ENCODE peak calls at places on chromosomes 16 and 17, in eight cellular contexts. F is stomach, A is H1, S is sigmoid colon, M is transverse colon, U is suprapubic skin, E is HCT116, W is GM12878. D is an unnamed sample.

GRCh38 chr17:28897769-28898259 is 281 bp upstream of the FLOT2 start:
- DNase-seq in A (no peak), F (no peak), S (peak; percentile 79), U (no peak), E (no peak), M (no peak), W (no peak), D (no peak)

GRCh38 chr16:73872856-73873255 is 423.8 kb upstream of the PSMD7 start:
- DNase-seq in U (no peak), S (no peak), A (no peak), F (no peak), E (no peak), W (no peak), M (no peak), D (no peak)

GRCh38 chr17:80882323-80882722 is 109.3 kb upstream of the CHMP6 start:
- DNase-seq in E (no peak), U (no peak), W (no peak), M (no peak), S (peak; percentile 41), A (no peak), F (no peak), D (no peak)

GRCh38 chr17:39591958-39592954 is 15.5 kb downstream of the NEUROD2 start:
- DNase-seq in E (peak; percentile 13), F (peak; percentile 44), M (peak; percentile 41), A (peak; percentile 90), U (no peak), S (no peak), W (no peak), D (no peak)

GRCh38 chr17:7355053-7355452 is at the start of gene TMEM95:
- DNase-seq in A (no peak), M (peak; percentile 13), U (no peak), E (no peak), F (no peak), S (peak; percentile 78), W (no peak), D (no peak)

GRCh38 chr16:8572919-8573724 is 17.2 kb downstream of the TMEM114 start:
- DNase-seq in F (no peak), U (no peak), M (no peak), W (no peak), E (peak; percentile 29), A (peak; percentile 69), S (no peak), D (peak; percentile 16)

GRCh38 chr16:48117217-48118105 is 38.3 kb downstream of the ABCC12 start:
- DNase-seq in W (no peak), S (no peak), E (peak; percentile 56), F (no peak), M (peak; percentile 23), U (no peak), A (peak; percentile 97), D (peak; percentile 25)

GRCh38 chr17:4658478-4659305 is 17.2 kb upstream of the ALOX15 start:
- DNase-seq in S (no peak), U (peak; percentile 24), W (no peak), A (no peak), E (no peak), F (no peak), M (no peak), D (no peak)

GRCh38 chr16:89545831-89546574 is 14.5 kb upstream of the RPL13 start:
- DNase-seq in W (no peak), M (peak; percentile 80), A (no peak), U (no peak), S (no peak), E (no peak), F (peak; percentile 79), D (no peak)

GRCh38 chr17:50582741-50583140 is 22.2 kb downstream of the CACNA1G start:
- DNase-seq in S (no peak), W (no peak), M (no peak), U (no peak), E (no peak), F (no peak), A (no peak), D (no peak)

GRCh38 chr16:23171234-23171948 is 11.2 kb upstream of the SCNN1G start:
- DNase-seq in W (no peak), M (no peak), S (no peak), A (no peak), F (no peak), E (no peak), U (no peak), D (no peak)

GRCh38 chr16:77457046-77457445 is 22.2 kb upstream of the ADAMTS18 start:
- DNase-seq in E (no peak), A (no peak), M (no peak), U (no peak), S (no peak), W (no peak), F (no peak), D (no peak)

GRCh38 chr17:36460265-36460937 is 26.1 kb upstream of the ZNHIT3 start:
- DNase-seq in U (no peak), M (no peak), F (no peak), A (no peak), E (no peak), W (no peak), S (no peak), D (no peak)

GRCh38 chr17:81417879-81418709 is 22.8 kb downstream of the BAHCC1 start:
- DNase-seq in U (no peak), W (no peak), M (no peak), A (no peak), E (no peak), S (no peak), F (no peak), D (no peak)

GRCh38 chr17:2029911-2030778 is at the start of gene DPH1:
- DNase-seq in W (peak; percentile 61), E (peak; percentile 85), F (peak; percentile 88), M (peak; percentile 89), A (peak; percentile 97), S (peak; percentile 92), U (peak; percentile 92), D (no peak)

GRCh38 chr16:56409195-56409594 is 16.1 kb downstream of the AMFR start:
- DNase-seq in F (no peak), A (no peak), S (no peak), E (no peak), U (no peak), W (no peak), M (no peak), D (peak; percentile 40)

DNA sequence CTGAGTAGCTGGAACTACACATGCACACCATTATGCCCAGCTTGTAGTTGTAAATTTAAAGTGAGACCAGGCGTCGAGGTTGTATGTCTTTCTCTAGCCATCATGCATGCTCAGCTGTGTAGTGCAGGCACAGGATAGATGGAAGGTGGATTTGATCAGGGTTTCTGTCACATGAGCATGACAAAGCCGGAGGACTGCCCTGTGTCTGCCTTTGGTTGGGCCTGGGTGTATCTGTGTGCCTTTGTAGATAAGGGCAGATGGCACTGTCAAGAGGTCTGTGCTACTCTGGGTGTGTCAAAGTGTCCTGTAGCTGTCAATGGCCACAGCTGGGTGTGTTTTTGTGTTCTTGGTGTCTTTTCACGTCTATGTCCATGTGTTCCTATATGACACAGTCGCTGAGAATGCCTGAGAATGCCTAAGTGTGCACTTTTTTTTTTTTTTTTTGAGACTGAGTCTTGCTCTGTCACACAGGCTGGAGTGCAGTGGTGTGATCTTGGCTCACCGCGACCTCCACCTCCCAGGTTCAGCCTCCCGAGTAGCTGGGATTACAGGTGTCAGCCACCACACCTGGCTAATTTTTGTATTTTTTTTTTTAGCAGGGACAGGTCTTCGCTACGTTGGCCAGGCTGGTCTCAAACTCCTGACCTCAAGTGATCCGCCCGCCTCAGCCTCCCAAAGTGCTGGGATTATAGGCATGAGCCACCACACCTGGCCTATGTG is 4.1 kb upstream of the NAGS start:
- DNase-seq in M (no peak), W (no peak), E (no peak), S (no peak), F (no peak), A (no peak), U (no peak), D (no peak)
- H3K27ac ChIP-seq in M (no peak overlapping the region), W (no peak overlapping the region), E (no peak overlapping the region), S (no peak overlapping the region), F (no peak overlapping the region), A (no peak overlapping the region), U (no peak overlapping the region), D (no peak overlapping the region)

GRCh38 chr16:4307215-4308037 is 8.4 kb upstream of the GLIS2 start:
- DNase-seq in S (peak; percentile 97), E (peak; percentile 92), M (peak; percentile 95), A (peak; percentile 94), F (peak; percentile 96), U (peak; percentile 91), W (peak; percentile 72), D (peak; percentile 93)
- TF ChIP-seq POLR2AphosphoS5 in S (peak; percentile 23), E (peak; percentile 81), M (peak; percentile 43), A (no peak), F (peak; percentile 61), U (no peak), W (peak; percentile 79), D (peak; percentile 69)

DNA sequence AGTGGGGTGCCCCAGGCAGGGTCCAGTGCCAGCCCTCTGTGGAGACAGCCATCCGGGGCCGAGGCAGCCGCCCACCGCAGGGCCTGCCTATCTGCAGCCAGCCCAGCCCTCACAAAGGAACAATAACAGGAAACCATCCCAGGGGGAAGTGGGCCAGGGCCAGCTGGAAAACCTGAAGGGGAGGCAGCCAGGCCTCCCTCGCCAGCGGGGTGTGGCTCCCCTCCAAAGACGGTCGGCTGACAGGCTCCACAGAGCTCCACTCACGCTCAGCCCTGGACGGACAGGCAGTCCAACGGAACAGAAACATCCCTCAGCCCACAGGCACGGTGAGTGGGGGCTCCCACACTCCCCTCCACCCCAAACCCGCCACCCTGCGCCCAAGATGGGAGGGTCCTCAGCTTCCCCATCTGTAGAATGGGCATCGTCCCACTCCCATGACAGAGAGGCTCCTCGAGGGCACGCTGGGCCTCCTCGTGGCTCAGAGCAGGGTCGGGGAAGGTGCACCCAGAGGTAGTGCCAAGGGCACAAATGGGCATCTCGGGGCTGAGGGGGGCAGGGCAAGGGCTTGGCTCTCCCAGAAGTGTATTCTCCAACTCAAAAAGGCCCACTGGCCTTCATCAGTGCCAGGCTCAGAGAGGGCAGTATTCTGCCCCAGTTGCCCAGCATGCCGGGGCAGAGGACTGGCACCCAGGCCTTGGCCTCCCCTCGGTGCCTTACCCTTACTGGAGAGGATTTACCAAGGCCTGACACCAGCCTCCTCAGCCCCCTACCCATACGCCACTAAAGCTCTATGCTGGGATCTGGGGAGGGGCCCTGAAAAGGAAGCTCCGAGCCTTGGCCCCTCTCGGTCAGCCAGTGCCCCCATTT is at the start of gene CDH5:
- DNase-seq in M (peak; percentile 19), S (peak; percentile 87), W (no peak), U (peak; percentile 84), A (no peak), E (no peak), F (no peak), D (no peak)
- H3K27me3 ChIP-seq in M (peaks cover 6% of the 10 kb centered on the region), S (no peaks in the 10 kb centered on the region), W (peaks cover 2% of the 10 kb centered on the region), U (no peaks in the 10 kb centered on the region), A (no peaks in the 10 kb centered on the region), E (peaks cover 7% of the 10 kb centered on the region), F (peaks cover 51% of the 10 kb centered on the region), D (peaks cover 24% of the 10 kb centered on the region)

GRCh38 chr17:75124041-75124818 is 7.3 kb downstream of the NT5C start:
- DNase-seq in A (no peak), F (peak; percentile 88), S (no peak), U (no peak), E (peak; percentile 99), W (no peak), M (peak; percentile 95), D (no peak)

GRCh38 chr17:75125984-75126383 is 5.6 kb downstream of the NT5C start:
- DNase-seq in A (no peak), M (no peak), E (no peak), U (no peak), W (no peak), S (no peak), F (no peak), D (no peak)

GRCh38 chr17:75126954-75127353 is 4.6 kb downstream of the NT5C start:
- DNase-seq in E (no peak), F (no peak), S (no peak), A (no peak), U (no peak), W (no peak), M (no peak), D (no peak)

GRCh38 chr17:75128694-75129505 is 2.6 kb downstream of the NT5C start:
- DNase-seq in U (no peak), S (no peak), F (no peak), E (no peak), M (no peak), A (no peak), W (no peak), D (no peak)

GRCh38 chr17:75124819-75125162 is 6.8 kb downstream of the NT5C start:
- DNase-seq in E (no peak), W (no peak), F (no peak), U (no peak), A (no peak), M (no peak), S (no peak), D (no peak)
- H3K27ac ChIP-seq in E (peak overlapping the region; percentile 93), W (no peak overlapping the region), F (peak overlapping the region; percentile 87), U (peak overlapping the region; percentile 87), A (no peak overlapping the region), M (peak overlapping the region; percentile 83), S (no peak overlapping the region), D (peak overlapping the region; percentile 38)

D was measured in HL-60.